ENCODE peak calls at places on chromosomes 4 and X, in six cellular contexts. V is AG04450, S is retinal pigment epithelial cell, R is IMR-90, D is mammary epithelial cell, L is SK-N-SH. G is an unnamed sample.

GRCh38 chrX:15336023-15336413 is 695 bp upstream of the PIGA start:
- DNase-seq in V (peak; percentile 11), S (peak; percentile 35), R (peak; percentile 84), D (peak; percentile 83), L (peak; percentile 44), G (peak; percentile 24)

GRCh38 chrX:153474718-153475117 is 4.3 kb upstream of the HAUS7 start:
- DNase-seq in V (no peak), S (no peak), R (peak; percentile 46), D (no peak), L (no peak), G (peak; percentile 75)

GRCh38 chrX:131763674-131764073 is 219.8 kb downstream of the OR13H1 start:
- DNase-seq in V (no peak), S (no peak), R (peak; percentile 85), D (peak; percentile 77), L (peak; percentile 29), G (no peak)

GRCh38 chr4:28082686-28083390 is 1222.2 kb downstream of the STIM2 start:
- DNase-seq in V (no peak), S (no peak), R (peak; percentile 19), D (peak; percentile 21), L (no peak), G (no peak)

GRCh38 chr4:163400911-163401310 is 57.2 kb downstream of the NPY5R start:
- DNase-seq in V (no peak), S (no peak), R (no peak), D (no peak), L (no peak), G (no peak)

GRCh38 chr4:183200453-183200852 is 101.4 kb downstream of the WWC2 start:
- DNase-seq in V (peak; percentile 70), S (peak; percentile 71), R (peak; percentile 92), D (peak; percentile 84), L (no peak), G (peak; percentile 93)

GRCh38 chr4:108377021-108377420 is 208.3 kb upstream of the LEF1 start:
- DNase-seq in V (no peak), S (no peak), R (no peak), D (no peak), L (no peak), G (no peak)

GRCh38 chrX:18425199-18426003 is at the start of gene CDKL5:
- DNase-seq in V (peak; percentile 92), S (peak; percentile 78), R (peak; percentile 96), D (peak; percentile 94), L (peak; percentile 93), G (peak; percentile 98)

GRCh38 chrX:74300869-74301268 is 3.1 kb upstream of the ZCCHC13 start:
- DNase-seq in V (no peak), S (no peak), R (no peak), D (no peak), L (no peak), G (no peak)

GRCh38 chr4:20326977-20327376 is 75.3 kb downstream of the SLIT2 start:
- DNase-seq in V (no peak), S (no peak), R (peak; percentile 15), D (no peak), L (peak; percentile 33), G (peak; percentile 28)

GRCh38 chrX:9482837-9483236 is 18.0 kb downstream of the TBL1X start:
- DNase-seq in V (no peak), S (no peak), R (no peak), D (no peak), L (no peak), G (no peak)

GRCh38 chr4:6880691-6881090 is 28.9 kb upstream of the TBC1D14 start:
- DNase-seq in V (no peak), S (no peak), R (no peak), D (no peak), L (no peak), G (no peak)

GRCh38 chrX:113747274-113747973 is 836.5 kb upstream of the HTR2C start:
- DNase-seq in V (no peak), S (no peak), R (no peak), D (no peak), L (no peak), G (no peak)

GRCh38 chrX:70452143-70452733 is 7.6 kb downstream of the DLG3 start:
- DNase-seq in V (no peak), S (no peak), R (peak; percentile 17), D (no peak), L (peak; percentile 64), G (peak; percentile 68)

GRCh38 chrX:143570747-143571146 is 53.5 kb upstream of the SPANXN3 start:
- DNase-seq in V (no peak), S (no peak), R (no peak), D (no peak), L (no peak), G (no peak)

GRCh38 chr4:74539043-74539790 is 94.3 kb downstream of the AREG start:
- DNase-seq in V (no peak), S (no peak), R (no peak), D (peak; percentile 55), L (no peak), G (peak; percentile 23)

GRCh38 chr4:105976913-105977312 is 81.6 kb downstream of the NPNT start:
- DNase-seq in V (no peak), S (no peak), R (no peak), D (no peak), L (no peak), G (no peak)

GRCh38 chr4:8871417-8872401 is at the start of gene HMX1:
- DNase-seq in V (no peak), S (no peak), R (no peak), D (no peak), L (peak; percentile 100), G (no peak)

GRCh38 chrX:94551831-94552230 is 877.8 kb downstream of the FAM133A start:
- DNase-seq in V (no peak), S (no peak), R (no peak), D (no peak), L (no peak), G (no peak)

GRCh38 chr4:1588306-1588705 is 95.8 kb downstream of the FAM53A start:
- DNase-seq in V (no peak), S (no peak), R (no peak), D (no peak), L (no peak), G (no peak)

GRCh38 chrX:70988425-70988824 is 57.5 kb upstream of the SLC7A3 start:
- DNase-seq in V (no peak), S (no peak), R (no peak), D (no peak), L (no peak), G (no peak)

GRCh38 chr4:3108211-3108610 is 33.7 kb downstream of the HTT start:
- DNase-seq in V (no peak), S (no peak), R (peak; percentile 37), D (no peak), L (no peak), G (no peak)

GRCh38 chr4:170256807-170257206 is 167.1 kb upstream of the AADAT start:
- DNase-seq in V (no peak), S (peak; percentile 62), R (no peak), D (no peak), L (no peak), G (no peak)

DNA sequence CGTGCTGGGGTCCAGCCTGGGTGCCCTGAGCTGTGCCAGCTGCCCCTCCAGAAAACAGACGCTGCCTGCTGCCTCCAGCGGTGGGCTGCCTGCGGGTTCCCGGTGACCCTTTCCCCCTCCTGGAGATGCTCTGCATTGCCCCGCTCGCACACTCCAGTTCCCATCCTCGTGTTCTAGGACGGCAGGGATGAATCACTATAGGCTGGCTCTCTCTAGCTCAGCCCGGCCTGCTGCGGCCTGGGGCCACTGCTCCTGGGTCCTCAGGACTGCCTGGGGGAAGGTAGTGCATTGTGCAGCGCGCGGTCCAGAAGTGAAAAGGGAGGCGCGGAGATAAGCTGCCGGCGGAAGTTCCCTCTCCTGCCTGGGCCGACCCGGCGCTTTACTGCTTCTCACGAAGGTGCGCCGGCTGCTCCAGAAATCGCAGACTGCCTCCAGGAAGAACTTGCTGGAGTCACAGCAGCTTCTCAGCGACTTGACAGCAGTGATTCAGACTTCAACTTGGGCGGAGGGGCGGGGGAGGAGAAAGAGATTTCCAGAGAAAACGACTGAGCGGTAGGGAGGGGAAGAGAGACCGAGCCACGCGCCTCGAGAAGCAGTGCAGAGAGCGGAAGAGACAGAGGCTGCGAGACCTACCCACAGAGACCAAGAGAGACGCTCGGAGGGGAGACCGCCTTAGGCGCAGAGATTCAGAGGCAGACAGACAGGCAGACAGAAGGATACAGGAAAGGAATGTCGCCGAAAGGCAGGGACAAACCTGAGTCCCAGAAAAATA is 6.7 kb upstream of the MSX1 start:
- DNase-seq in V (peak; percentile 37), S (no peak), R (peak; percentile 76), D (peak; percentile 58), L (peak; percentile 79), G (peak; percentile 62)
- H3K4me3 ChIP-seq in V (peak overlapping the region; percentile 42), S (peak overlapping the region; percentile 23), R (peak overlapping the region; percentile 0), D (peak overlapping the region; percentile 37), L (peak overlapping the region; percentile 13), G (peak overlapping the region; percentile 37)

GRCh38 chr4:89681671-89682070 is 155.3 kb downstream of the SNCA start:
- DNase-seq in V (no peak), S (no peak), R (no peak), D (no peak), L (no peak), G (no peak)
- TF ChIP-seq CTCF in V (no peak), S (no peak), R (no peak), D (no peak), L (no peak), G (no peak)

DNA sequence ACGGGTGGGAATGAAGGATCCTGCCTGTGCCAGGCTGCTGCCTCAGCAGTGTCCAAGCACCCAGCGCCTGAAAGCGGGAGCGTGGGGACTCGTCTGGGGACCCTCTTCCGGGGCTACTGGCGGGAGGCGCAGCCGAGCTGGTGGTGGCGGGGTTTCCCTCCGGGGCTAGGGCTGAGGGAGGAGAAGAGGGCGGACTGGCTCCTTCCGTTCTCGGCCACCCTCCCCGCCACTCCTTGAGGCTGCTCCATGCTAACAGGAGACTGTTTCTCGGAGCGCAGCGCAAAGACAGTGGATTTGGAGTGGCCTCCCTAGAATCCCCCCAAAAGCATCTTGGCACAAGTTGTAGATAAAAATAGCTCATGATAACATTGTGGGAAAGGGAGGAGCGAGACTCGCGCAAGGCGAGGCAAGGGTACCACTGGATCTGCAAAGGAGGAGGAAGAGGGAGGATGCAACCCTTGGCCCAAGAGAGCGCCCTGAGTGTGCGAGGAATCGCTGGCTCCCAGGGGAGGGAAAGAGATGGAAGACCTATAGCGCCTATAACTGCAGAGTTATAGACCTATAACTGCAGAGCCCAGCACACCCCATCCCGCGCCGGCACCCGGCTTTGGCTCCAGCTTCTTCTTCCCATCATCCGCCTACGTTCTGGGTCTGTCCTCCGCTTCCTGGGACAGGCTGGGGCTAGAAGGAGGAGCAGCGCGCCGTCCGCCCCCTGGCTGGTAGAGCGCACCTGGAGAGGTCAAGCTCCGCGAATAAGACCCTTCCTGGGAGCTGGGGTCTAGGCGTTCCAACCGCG is 1.3 kb downstream of the HS3ST1 start:
- DNase-seq in V (no peak), S (no peak), R (no peak), D (peak; percentile 43), L (no peak), G (peak; percentile 1)
- H3K4me3 ChIP-seq in V (no peak overlapping the region), S (peak overlapping the region; percentile 86), R (no peak overlapping the region), D (peak overlapping the region; percentile 82), L (no peak overlapping the region), G (no peak overlapping the region)

DNA sequence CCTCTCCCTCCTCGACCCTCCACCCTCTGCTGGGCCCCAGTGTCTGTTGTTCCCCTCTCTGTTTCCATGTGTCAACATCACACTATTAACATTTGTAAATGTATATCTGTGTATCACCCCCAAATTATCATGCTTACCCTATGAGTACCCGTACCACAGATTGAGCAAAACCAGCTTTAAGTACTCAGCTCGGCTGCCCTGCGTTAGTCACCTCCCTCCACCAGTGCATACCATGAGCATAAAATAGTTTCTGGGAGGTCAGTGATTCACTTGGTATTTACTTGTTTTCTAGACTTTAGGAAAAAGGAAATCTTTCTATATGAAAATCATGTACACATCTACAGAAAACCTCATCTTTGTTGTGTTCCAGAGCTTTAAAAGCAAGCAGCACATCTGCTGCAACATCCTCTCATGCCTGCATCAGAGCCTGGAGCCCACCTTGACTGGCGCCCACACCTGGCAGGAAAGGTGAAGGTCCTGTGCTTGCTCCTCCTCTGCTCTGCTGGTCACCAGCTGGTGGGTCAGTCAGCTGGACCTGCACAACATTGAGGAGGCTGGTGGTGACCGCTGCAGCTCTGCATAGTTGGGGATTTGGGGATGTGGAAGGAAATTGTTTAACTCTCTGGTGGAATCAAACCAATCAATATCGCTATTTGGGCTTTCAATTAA is 214.4 kb upstream of the KLF3 start:
- DNase-seq in V (no peak), S (no peak), R (peak; percentile 5), D (no peak), L (no peak), G (no peak)
- TF ChIP-seq CTCF in V (no peak), S (no peak), R (no peak), D (no peak), L (no peak), G (no peak)